ENCODE peak calls at places on chromosomes 2 and 18, in six cellular contexts. C is mucosa of descending colon; T is CD8-positive, alpha-beta memory T cell; A is adipocyte; L is right atrium auricular region; X is Peyer's patch. K is an unnamed sample.
A peak's percentile ranks its signal among the peaks of the same experiment; 100 is the strongest.

GRCh38 chr18:58135170-58135569 is 91.1 kb downstream of the NEDD4L start:
- DNase-seq in L (no peak), A (peak; percentile 78), C (no peak), T (peak; percentile 10), X (no peak), K (no peak)

GRCh38 chr2:110657721-110658305 is 20.1 kb downstream of the BUB1 start:
- DNase-seq in L (no peak), X (peak; percentile 76), A (no peak), T (no peak), C (peak; percentile 67), K (no peak)

GRCh38 chr2:143934170-143934912 is 585.6 kb downstream of the ZEB2 start:
- DNase-seq in L (no peak), C (no peak), A (no peak), T (no peak), X (no peak), K (no peak)

GRCh38 chr2:237904806-237905599 is 45.6 kb downstream of the RAMP1 start:
- DNase-seq in L (peak; percentile 81), X (peak; percentile 50), T (no peak), A (peak; percentile 85), C (no peak), K (peak; percentile 88)

GRCh38 chr18:55513199-55513598 is 74.8 kb downstream of the TCF4 start:
- DNase-seq in C (no peak), X (no peak), L (no peak), A (no peak), T (no peak), K (no peak)

GRCh38 chr2:16709769-16710168 is 44.1 kb upstream of the CYRIA start:
- DNase-seq in T (no peak), C (no peak), L (no peak), X (no peak), A (no peak), K (no peak)

GRCh38 chr2:134228493-134228903 is 25.4 kb upstream of the MGAT5 start:
- DNase-seq in T (no peak), A (no peak), C (no peak), X (no peak), L (no peak), K (no peak)

GRCh38 chr2:12856934-12857660 is 140.4 kb downstream of the TRIB2 start:
- DNase-seq in A (peak; percentile 74), C (peak; percentile 14), L (no peak), T (peak; percentile 69), X (no peak), K (no peak)

GRCh38 chr2:172087780-172088244 is 2.5 kb downstream of the DLX1 start:
- DNase-seq in T (peak; percentile 16), L (no peak), A (no peak), C (peak; percentile 1), X (no peak), K (no peak)

GRCh38 chr2:144453039-144453336 is 66.9 kb downstream of the ZEB2 start:
- DNase-seq in C (no peak), A (peak; percentile 39), L (no peak), T (no peak), X (no peak), K (no peak)

GRCh38 chr2:383888-384287 is 96.0 kb upstream of the ALKAL2 start:
- DNase-seq in T (no peak), X (peak; percentile 64), C (peak; percentile 64), A (no peak), L (no peak), K (no peak)

GRCh38 chr18:30376515-30376914 is 666.0 kb downstream of the DSC3 start:
- DNase-seq in L (no peak), A (no peak), X (no peak), T (no peak), C (peak; percentile 5), K (no peak)

GRCh38 chr2:96111823-96112500 is 4.4 kb downstream of the ADRA2B start:
- DNase-seq in X (no peak), A (no peak), C (no peak), L (no peak), T (no peak), K (peak; percentile 37)

GRCh38 chr2:108614043-108614435 is 79.8 kb downstream of the LIMS1 start:
- DNase-seq in A (no peak), L (no peak), C (no peak), X (no peak), T (no peak), K (no peak)

GRCh38 chr2:28944535-28944934 is 36.6 kb upstream of the TOGARAM2 start:
- DNase-seq in L (no peak), A (no peak), T (no peak), X (no peak), C (no peak), K (no peak)

GRCh38 chr2:67039701-67040100 is 357.4 kb upstream of the ETAA1 start:
- DNase-seq in L (no peak), X (no peak), A (no peak), T (no peak), C (no peak), K (no peak)

GRCh38 chr2:33210626-33211025 is 263.9 kb downstream of the LTBP1 start:
- DNase-seq in C (no peak), A (peak; percentile 92), X (no peak), T (no peak), L (no peak), K (peak; percentile 82)

GRCh38 chr2:156396126-156396525 is 40.1 kb upstream of the GPD2 start:
- DNase-seq in T (no peak), C (no peak), X (no peak), L (no peak), A (no peak), K (no peak)

GRCh38 chr18:24766376-24766775 is 305.9 kb downstream of the HRH4 start:
- DNase-seq in T (no peak), C (no peak), L (no peak), A (no peak), X (no peak), K (no peak)

GRCh38 chr2:54975598-54976507 is 74.4 kb downstream of the RTN4 start:
- DNase-seq in A (no peak), C (no peak), X (no peak), T (no peak), L (no peak), K (no peak)

GRCh38 chr2:123362671-123363070 is 662.4 kb upstream of the CNTNAP5 start:
- DNase-seq in A (no peak), T (no peak), C (no peak), L (no peak), X (no peak), K (no peak)
- H3K4me3 ChIP-seq in A (no peak overlapping the region), T (no peak overlapping the region), C (no peak overlapping the region), L (no peak overlapping the region), X (no peak overlapping the region), K (no peak overlapping the region)

GRCh38 chr18:23207191-23207955 is 72.1 kb downstream of the CABLES1 start:
- DNase-seq in L (no peak), T (no peak), A (no peak), X (no peak), C (no peak), K (no peak)
- H3K9me3 ChIP-seq in L (peaks cover 7% of the 10 kb centered on the region), T (no peaks in the 10 kb centered on the region), A (peaks cover 15% of the 10 kb centered on the region), X (no peaks in the 10 kb centered on the region), C (no peaks in the 10 kb centered on the region), K (no peaks in the 10 kb centered on the region)

DNA sequence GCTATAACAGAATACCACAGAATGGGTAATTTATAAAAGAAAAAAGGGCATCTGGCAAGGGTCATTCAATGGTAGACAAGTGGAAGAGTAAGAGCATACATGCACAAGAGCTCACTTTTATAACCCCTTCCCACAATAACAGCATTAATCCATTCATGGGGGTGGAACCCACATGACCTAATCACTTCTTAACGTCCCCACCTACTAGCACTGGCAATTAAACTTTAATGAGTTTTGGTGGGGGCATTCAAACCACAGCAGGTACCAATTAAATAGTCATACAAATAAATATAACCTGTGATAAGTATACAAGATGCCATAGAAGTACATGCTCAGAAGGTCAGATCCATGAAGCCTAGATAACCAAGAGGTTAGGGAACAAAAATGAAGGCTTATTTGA is 48.6 kb downstream of the ROCK1 start:
- DNase-seq in L (no peak), X (no peak), T (no peak), A (no peak), C (no peak), K (no peak)
- H3K36me3 ChIP-seq in L (no peaks in the 10 kb centered on the region), X (no peaks in the 10 kb centered on the region), T (no peaks in the 10 kb centered on the region), A (peaks cover 5% of the 10 kb centered on the region), C (no peaks in the 10 kb centered on the region), K (no peaks in the 10 kb centered on the region)

DNA sequence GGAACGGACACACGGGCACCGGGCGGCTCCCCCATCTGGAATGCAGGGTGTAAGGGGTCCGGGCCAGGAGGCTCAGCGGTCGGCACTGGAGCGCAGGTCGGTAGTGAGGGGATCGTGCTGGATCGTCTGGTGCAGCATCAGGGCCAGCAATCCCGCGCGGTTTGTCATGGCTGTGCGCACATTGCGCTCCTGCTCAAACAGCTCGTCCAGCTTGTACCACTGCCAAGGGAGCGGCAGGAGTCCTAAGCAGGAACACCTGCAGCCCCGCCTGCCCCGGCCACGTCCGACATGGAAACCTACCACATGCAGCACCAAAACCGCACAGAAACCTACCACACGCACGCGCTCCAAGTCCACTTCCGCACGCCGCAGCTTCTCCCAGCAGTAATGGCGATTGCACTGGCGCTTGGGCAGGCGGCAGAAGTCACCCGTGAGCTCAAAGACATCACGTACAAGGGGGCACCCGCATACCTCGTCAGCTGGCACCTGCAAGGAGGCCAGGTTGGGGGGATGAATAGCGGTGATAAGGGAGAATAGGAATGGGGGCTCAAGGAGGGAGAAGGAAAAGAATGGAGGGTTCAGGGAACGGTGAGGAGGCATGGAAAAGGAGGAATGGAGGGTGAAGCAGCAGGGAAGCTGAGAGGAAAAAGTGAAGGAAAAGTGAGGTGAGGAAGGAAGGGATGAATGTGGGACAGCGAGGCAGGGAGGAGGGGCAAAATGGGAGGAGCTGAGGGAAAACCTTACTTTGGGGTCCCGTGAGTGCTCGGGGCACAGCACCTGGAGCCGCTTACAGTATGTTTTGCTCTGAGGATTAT is 1.4 kb upstream of the MBD1 start:
- DNase-seq in A (no peak), X (peak; percentile 56), C (peak; percentile 34), L (no peak), T (no peak), K (no peak)
- H3K4me3 ChIP-seq in A (peak overlapping the region; percentile 99), X (no peak overlapping the region), C (no peak overlapping the region), L (peak overlapping the region; percentile 92), T (no peak overlapping the region), K (no peak overlapping the region)

GRCh38 chr18:1906421-1906820 is 664.9 kb downstream of the METTL4 start:
- DNase-seq in X (no peak), C (no peak), A (no peak), L (no peak), T (no peak), K (no peak)
- H3K9me3 ChIP-seq in X (no peaks in the 10 kb centered on the region), C (peaks cover 36% of the 10 kb centered on the region), A (no peaks in the 10 kb centered on the region), L (peaks cover 13% of the 10 kb centered on the region), T (no peaks in the 10 kb centered on the region), K (peaks cover 5% of the 10 kb centered on the region)

GRCh38 chr18:10557085-10557677 is 31.4 kb downstream of the NAPG start:
- DNase-seq in A (no peak), X (no peak), T (no peak), L (no peak), C (no peak), K (no peak)
- H3K36me3 ChIP-seq in A (peaks cover 54% of the 10 kb centered on the region), X (peaks cover 46% of the 10 kb centered on the region), T (peaks cover 11% of the 10 kb centered on the region), L (peaks cover 42% of the 10 kb centered on the region), C (peaks cover 4% of the 10 kb centered on the region), K (no peaks in the 10 kb centered on the region)